ENCODE peak calls at places on chromosomes 13 and 19, in five cellular contexts. V is foreskin fibroblast; O is neural crest cell; D is stimulated activated CD8-positive, alpha-beta memory T cell treated with anti-CD3 and anti-CD28 coated beads, Interleukin-2, amount 100 ng/mL, for 48 hours; J is astrocyte of the spinal cord. T is an unnamed sample.

GRCh38 chr19:8609210-8610040 is 1.1 kb downstream of the ADAMTS10 start:
- DNase-seq in J (peak), V (peak), D (no peak), O (peak), T (no peak)

GRCh38 chr19:13430790-13431582 is 75.3 kb downstream of the CACNA1A start:
- DNase-seq in D (peak), O (peak), J (peak), V (peak), T (peak)

GRCh38 chr13:25752957-25753540 is 298.8 kb downstream of the SHISA2 start:
- DNase-seq in V (peak), O (no peak), D (peak), J (peak), T (no peak)

GRCh38 chr13:108146642-108147041 is 68.7 kb downstream of the LIG4 start:
- DNase-seq in O (no peak), J (no peak), V (no peak), D (no peak), T (no peak)

GRCh38 chr19:17466487-17466850 is 3.9 kb upstream of the SLC27A1 start:
- DNase-seq in V (no peak), O (no peak), J (no peak), D (no peak), T (no peak)

GRCh38 chr19:13208131-13208963 is 58.1 kb downstream of the IER2 start:
- DNase-seq in O (peak), J (peak), D (no peak), V (peak), T (peak)

GRCh38 chr13:43279696-43280095 is 256.3 kb downstream of the DNAJC15 start:
- DNase-seq in D (no peak), V (no peak), J (no peak), O (no peak), T (no peak)

GRCh38 chr13:72453161-72453560 is 274.3 kb downstream of the MZT1 start:
- DNase-seq in V (no peak), J (no peak), O (no peak), D (no peak), T (no peak)

GRCh38 chr13:38086013-38086412 is 216.4 kb upstream of the TRPC4 start:
- DNase-seq in D (no peak), V (no peak), O (no peak), J (no peak), T (no peak)

GRCh38 chr19:7595466-7596133 is at the start of gene CAMSAP3:
- DNase-seq in O (peak), J (no peak), V (peak), D (peak), T (no peak)

GRCh38 chr13:114119196-114119595 is 13.2 kb downstream of the RASA3 start:
- DNase-seq in V (peak), D (no peak), O (no peak), J (peak), T (no peak)

GRCh38 chr13:41032646-41033396 is 13.7 kb upstream of the ELF1 start:
- DNase-seq in V (no peak), O (no peak), D (no peak), J (no peak), T (no peak)

GRCh38 chr19:34120846-34121639 is 51.3 kb upstream of the LSM14A start:
- DNase-seq in J (peak), D (peak), V (peak), O (peak), T (no peak)

GRCh38 chr19:33440682-33441081 is 67.2 kb downstream of the CEBPG start:
- DNase-seq in D (no peak), O (no peak), J (no peak), V (no peak), T (no peak)

GRCh38 chr13:44653261-44653660 is 77.1 kb upstream of the TSC22D1 start:
- DNase-seq in J (peak), D (no peak), V (peak), O (no peak), T (no peak)

GRCh38 chr13:67619346-67619745 is 389.2 kb upstream of the PCDH9 start:
- DNase-seq in D (no peak), O (no peak), V (no peak), J (peak), T (no peak)

GRCh38 chr13:106568225-106569003 is 477 bp upstream of the ARGLU1 start:
- DNase-seq in V (no peak), D (no peak), J (no peak), O (no peak), T (no peak)

GRCh38 chr19:49896863-49897621 is at the start of gene IL4I1:
- DNase-seq in J (peak), V (no peak), O (no peak), D (peak), T (peak)

GRCh38 chr19:34041922-34042521 is 130.3 kb upstream of the LSM14A start:
- DNase-seq in O (peak), J (peak), V (peak), D (peak), T (peak)

GRCh38 chr19:2590630-2591399 is 111.7 kb downstream of the GNG7 start:
- DNase-seq in D (no peak), V (no peak), J (no peak), O (no peak), T (no peak)

GRCh38 chr13:20553309-20553708 is 13.6 kb upstream of the IFT88 start:
- DNase-seq in V (peak), O (peak), D (no peak), J (peak), T (no peak)

GRCh38 chr19:22945560-22945959 is 57.4 kb downstream of the ZNF728 start:
- DNase-seq in O (no peak), D (no peak), V (peak), J (peak), T (no peak)

GRCh38 chr13:108895220-108895704 is 265.9 kb downstream of the MYO16 start:
- DNase-seq in O (no peak), D (no peak), J (peak), V (peak), T (no peak)

GRCh38 chr19:3511506-3512251 is 5.6 kb downstream of the FZR1 start:
- DNase-seq in D (no peak), J (no peak), V (no peak), O (no peak), T (no peak)

GRCh38 chr13:25148005-25148798 is 23.9 kb downstream of the AMER2 start:
- DNase-seq in V (no peak), O (no peak), D (no peak), J (no peak), T (no peak)

GRCh38 chr19:43784981-43785808 is 4.4 kb upstream of the KCNN4 start:
- DNase-seq in J (peak), D (no peak), V (peak), O (peak), T (no peak)

GRCh38 chr13:28429685-28430290 is 65.1 kb downstream of the FLT1 start:
- DNase-seq in V (no peak), J (no peak), O (no peak), D (no peak), T (no peak)

GRCh38 chr13:110923086-110923485 is 8.2 kb upstream of the ANKRD10 start:
- DNase-seq in D (no peak), J (no peak), O (no peak), V (no peak), T (no peak)

GRCh38 chr19:6947745-6948144 is 60.4 kb downstream of the ADGRE1 start:
- DNase-seq in D (peak), J (no peak), O (no peak), V (peak), T (peak)

GRCh38 chr19:53558404-53558803 is 20.5 kb downstream of the ZNF331 start:
- DNase-seq in D (no peak), O (no peak), J (no peak), V (no peak), T (no peak)

GRCh38 chr19:41542622-41543021 is 33.3 kb upstream of the CEACAM21 start:
- DNase-seq in D (no peak), V (no peak), O (no peak), J (no peak), T (no peak)

GRCh38 chr19:8336072-8336569 is 6.9 kb downstream of the KANK3 start:
- DNase-seq in O (no peak), V (no peak), J (no peak), D (no peak), T (no peak)